ENCODE peak calls at places on chromosomes 5 and 9, in six cellular contexts. G is Right ventricle myocardium superior; J is type B pancreatic cell; X is activated CD4-positive, alpha-beta memory T cell treated with anti-CD3 and anti-CD28 coated beads for 36 hours; V is Peyer's patch; E is putamen. B is an unnamed sample.

GRCh38 chr5:178279026-178279722 is 46.6 kb upstream of the PHYKPL start:
- DNase-seq in X (no peak), E (no peak), J (no peak), G (peak; percentile 30), V (peak; percentile 27), B (no peak)

GRCh38 chr5:56812110-56812509 is 3.2 kb upstream of the MAP3K1 start:
- DNase-seq in J (no peak), E (no peak), V (no peak), G (no peak), X (no peak), B (no peak)

GRCh38 chr5:126988021-126988569 is 42.3 kb downstream of the MARCHF3 start:
- DNase-seq in J (no peak), E (no peak), V (no peak), G (no peak), X (peak; percentile 50), B (peak; percentile 53)

GRCh38 chr5:52987711-52988329 is 1.3 kb upstream of the ITGA2 start:
- DNase-seq in E (no peak), J (no peak), V (no peak), X (peak; percentile 32), G (no peak), B (no peak)

GRCh38 chr9:135080286-135081263 is 6.9 kb upstream of the OLFM1 start:
- DNase-seq in V (peak; percentile 8), J (no peak), X (no peak), E (no peak), G (no peak), B (no peak)

GRCh38 chr5:79526928-79527327 is 13.0 kb upstream of the HOMER1 start:
- DNase-seq in J (no peak), G (no peak), V (no peak), X (no peak), E (no peak), B (no peak)

GRCh38 chr9:130714586-130715110 is 21.1 kb downstream of the EXOSC2 start:
- DNase-seq in J (no peak), G (no peak), X (no peak), E (no peak), V (no peak), B (no peak)

GRCh38 chr5:179132586-179133355 is 72.6 kb downstream of the ZNF354C start:
- DNase-seq in E (no peak), J (no peak), X (no peak), V (no peak), G (no peak), B (no peak)

GRCh38 chr5:61631438-61631941 is 299.4 kb downstream of the ZSWIM6 start:
- DNase-seq in J (no peak), G (peak; percentile 87), E (peak; percentile 94), V (no peak), X (no peak), B (no peak)

GRCh38 chr9:95000821-95001220 is 274.3 kb downstream of the AOPEP start:
- DNase-seq in G (no peak), E (no peak), X (no peak), V (no peak), J (no peak), B (no peak)